ENCODE peak calls at places on chromosomes 3 and 15, in six cellular contexts. W is right lobe of liver, R is brain microvascular endothelial cell, X is HL-60, D is uterus, E is IMR-90. P is an unnamed sample.
A peak's percentile ranks its signal among the peaks of the same experiment; 100 is the strongest.

GRCh38 chr3:146100825-146101444 is 60.0 kb downstream of the PLOD2 start:
- DNase-seq in E (peak; percentile 28), X (no peak), R (no peak), W (no peak), D (no peak), P (no peak)

GRCh38 chr3:100277255-100277800 is 16.5 kb downstream of the TBC1D23 start:
- DNase-seq in R (no peak), E (peak; percentile 26), W (no peak), X (no peak), D (no peak), P (peak; percentile 59)

GRCh38 chr3:52248165-52248541 is 2.6 kb downstream of the PPM1M start:
- DNase-seq in E (no peak), X (no peak), D (no peak), W (no peak), R (no peak), P (no peak)

GRCh38 chr3:129625071-129625874 is 18.8 kb upstream of the PLXND1 start:
- DNase-seq in D (peak; percentile 39), R (no peak), X (no peak), W (no peak), E (no peak), P (no peak)

GRCh38 chr3:161250116-161250515 is 29.0 kb downstream of the NMD3 start:
- DNase-seq in D (no peak), R (no peak), W (no peak), E (peak; percentile 60), X (no peak), P (no peak)

GRCh38 chr3:143122608-143123352 is 3.2 kb downstream of the CHST2 start:
- DNase-seq in D (no peak), R (no peak), E (no peak), W (no peak), X (no peak), P (no peak)

GRCh38 chr3:65245133-65246076 is 557.6 kb upstream of the ADAMTS9 start:
- DNase-seq in E (peak; percentile 1), D (peak; percentile 13), R (no peak), X (no peak), W (no peak), P (peak; percentile 26)

GRCh38 chr15:50137330-50137761 is 18.3 kb upstream of the ATP8B4 start:
- DNase-seq in E (peak; percentile 99), D (no peak), R (peak; percentile 70), X (no peak), W (no peak), P (peak; percentile 93)

GRCh38 chr3:23221136-23221535 is 18.0 kb downstream of the UBE2E2 start:
- DNase-seq in W (no peak), R (no peak), X (peak; percentile 67), D (no peak), E (no peak), P (no peak)

GRCh38 chr15:65578904-65579728 is 31.8 kb downstream of the INTS14 start:
- DNase-seq in R (no peak), E (no peak), D (no peak), X (no peak), W (no peak), P (peak; percentile 17)

GRCh38 chr15:91032919-91033803 is 10.8 kb upstream of the VPS33B start:
- DNase-seq in R (no peak), D (no peak), E (no peak), W (peak; percentile 87), X (peak; percentile 64), P (no peak)

GRCh38 chr3:124579641-124580040 is 150.6 kb upstream of the UMPS start:
- DNase-seq in R (no peak), E (no peak), D (no peak), W (no peak), X (no peak), P (no peak)

GRCh38 chr3:129606522-129607390 is at the start of gene PLXND1:
- DNase-seq in X (peak; percentile 38), E (peak; percentile 39), D (peak; percentile 75), R (peak; percentile 62), W (no peak), P (peak; percentile 56)

GRCh38 chr3:5317572-5317971 is 130.1 kb downstream of the EDEM1 start:
- DNase-seq in R (no peak), D (no peak), X (peak; percentile 50), E (peak; percentile 40), W (no peak), P (peak; percentile 29)

GRCh38 chr3:160260587-160261270 is 35.5 kb downstream of the C3orf80 start:
- DNase-seq in X (no peak), E (no peak), W (no peak), D (no peak), R (no peak), P (no peak)

GRCh38 chr3:171862993-171863521 is 19.9 kb downstream of the TMEM212 start:
- DNase-seq in R (peak; percentile 64), X (no peak), D (no peak), W (no peak), E (peak; percentile 50), P (peak; percentile 47)

GRCh38 chr15:31266712-31267111 is 59.9 kb upstream of the KLF13 start:
- DNase-seq in D (peak; percentile 5), R (no peak), E (no peak), W (no peak), X (peak; percentile 82), P (no peak)

GRCh38 chr15:69082556-69082955 is 68.1 kb downstream of the NOX5 start:
- DNase-seq in W (no peak), X (no peak), R (peak; percentile 31), E (no peak), D (no peak), P (no peak)

GRCh38 chr3:64163755-64164148 is 61.5 kb downstream of the PRICKLE2 start:
- DNase-seq in W (no peak), E (peak; percentile 96), D (no peak), R (peak; percentile 60), X (no peak), P (peak; percentile 86)

GRCh38 chr15:101320501-101321052 is 25.5 kb upstream of the SNRPA1 start:
- DNase-seq in R (peak; percentile 53), X (peak; percentile 94), E (peak; percentile 51), D (no peak), W (peak; percentile 37), P (no peak)
- TF ChIP-seq CTCF in R (peak; percentile 35), X (peak; percentile 71), E (peak; percentile 42), D (no peak), W (peak; percentile 11), P (peak; percentile 7)

GRCh38 chr3:194330160-194330559 is 21.0 kb downstream of the CPN2 start:
- DNase-seq in E (no peak), R (no peak), X (no peak), W (no peak), D (no peak), P (no peak)
- H3K4me3 ChIP-seq in E (no peak overlapping the region), R (no peak overlapping the region), X (no peak overlapping the region), W (no peak overlapping the region), D (no peak overlapping the region), P (no peak overlapping the region)

GRCh38 chr15:60355148-60355857 is 42.5 kb downstream of the ANXA2 start:
- DNase-seq in D (no peak), X (no peak), R (no peak), W (no peak), E (no peak), P (no peak)
- TF ChIP-seq CTCF in D (no peak), X (no peak), R (no peak), W (no peak), E (no peak), P (no peak)

DNA sequence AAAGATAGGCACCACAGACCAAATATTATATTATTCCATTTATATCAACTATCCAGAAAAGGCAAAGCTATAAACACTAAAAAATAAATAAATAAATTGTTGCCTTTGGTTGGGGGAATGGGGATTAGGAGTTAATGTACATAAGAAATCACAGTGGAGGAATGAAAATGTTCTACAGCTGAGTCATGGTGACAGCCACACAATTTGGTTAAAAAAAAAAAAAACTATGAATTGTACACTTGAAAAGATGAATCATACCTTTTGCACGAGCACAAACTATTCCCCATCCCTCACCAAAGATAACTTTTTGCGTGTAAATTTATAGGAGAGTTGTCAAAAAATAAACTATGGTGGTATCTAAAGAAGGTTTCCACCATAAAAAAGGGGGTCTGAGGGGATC is 103.2 kb downstream of the TBC1D5 start:
- DNase-seq in X (no peak), W (no peak), D (no peak), E (peak; percentile 82), R (peak; percentile 28), P (peak; percentile 79)
- H3K4me3 ChIP-seq in X (no peak overlapping the region), W (no peak overlapping the region), D (no peak overlapping the region), E (no peak overlapping the region), R (no peak overlapping the region), P (no peak overlapping the region)

DNA sequence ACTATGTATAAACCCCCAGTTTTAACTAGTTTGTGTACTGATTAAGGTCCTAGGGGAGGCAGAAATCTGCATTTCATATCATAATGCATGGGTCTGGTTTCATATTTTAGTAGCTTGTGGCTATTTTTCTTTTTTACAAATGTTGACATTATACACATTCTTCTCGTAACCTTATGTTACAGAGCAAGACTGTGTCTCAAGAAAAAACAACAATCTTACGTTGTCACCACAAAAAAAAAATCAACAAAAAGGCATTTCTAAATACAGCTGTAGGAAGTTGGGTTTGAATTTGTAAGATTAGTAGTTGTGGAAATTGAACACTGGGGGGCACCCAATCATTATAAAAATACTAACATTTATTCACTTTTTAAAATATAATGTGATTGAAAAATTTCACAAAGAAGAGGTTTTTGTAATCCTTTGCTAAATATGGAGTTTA is 17.9 kb downstream of the SERP1 start:
- DNase-seq in X (no peak), R (no peak), D (no peak), E (peak; percentile 52), W (no peak), P (peak; percentile 46)
- TF ChIP-seq CTCF in X (no peak), R (peak; percentile 21), D (peak; percentile 24), E (peak; percentile 51), W (peak; percentile 38), P (peak; percentile 35)

GRCh38 chr15:82952156-82953081 is at the start of gene HOMER2:
- DNase-seq in R (no peak), W (peak; percentile 67), D (no peak), E (no peak), X (no peak), P (no peak)
- H3K4me3 ChIP-seq in R (peak within 1 kb of the TSS; percentile 40), W (peak within 1 kb of the TSS; percentile 67), D (no peak within 1 kb of the TSS), E (peak within 1 kb of the TSS; percentile 19), X (peak within 1 kb of the TSS; percentile 24), P (peak within 1 kb of the TSS; percentile 33)

DNA sequence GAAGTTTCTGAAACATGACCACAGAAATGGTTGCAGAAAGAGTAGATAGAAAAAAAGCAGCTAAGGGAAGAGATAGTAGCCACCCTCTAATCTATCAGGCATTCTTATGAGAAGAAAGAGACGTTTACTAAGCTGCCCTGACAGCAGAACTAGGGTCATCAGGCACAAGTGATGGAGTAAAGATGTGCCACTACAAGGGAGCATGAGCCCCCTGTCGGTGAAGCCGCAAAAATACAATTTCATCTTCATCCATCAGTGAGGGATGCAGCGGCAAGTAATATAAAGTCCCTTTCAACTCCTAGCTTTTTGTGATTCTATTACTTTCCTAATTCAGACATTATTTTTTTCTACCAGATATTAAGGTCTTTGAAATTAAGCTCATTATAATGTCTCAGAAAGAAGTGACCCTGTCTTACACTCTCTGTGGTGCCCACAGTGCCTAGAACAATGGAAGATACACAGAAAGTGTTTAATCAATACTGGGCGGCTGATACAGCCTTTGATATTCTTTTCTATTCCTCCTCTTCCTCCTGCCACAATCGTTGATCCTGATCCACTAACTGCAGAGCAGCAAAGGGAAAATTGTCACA is 651.6 kb downstream of the NTRK3 start:
- DNase-seq in R (no peak), W (no peak), E (no peak), X (peak; percentile 13), D (no peak), P (no peak)
- TF ChIP-seq CTCF in R (peak; percentile 64), W (peak; percentile 23), E (peak; percentile 28), X (no peak), D (peak; percentile 11), P (peak; percentile 44)